ENCODE peak calls at places on chromosomes 13 and 19, in nine cellular contexts. H is germinal center; L is adrenal gland; W is stimulated activated CD4-positive, alpha-beta T cell treated with anti-CD3 and anti-CD28 coated beads, Interleukin-1b, Interleukin-23, amount 100 ng/mL, for 1 hour; Z is activated naive CD4-positive, alpha-beta T cell; U is T-helper 9 cell; P is AG04450; I is stomach; G is activated T-cell treated with anti-CD3 and anti-CD28 coated beads, Interleukin-2, amount 50 U/mL, for 48 hours. M is an unnamed sample.
A peak's percentile ranks its signal among the peaks of the same experiment; 100 is the strongest.

GRCh38 chr13:99043700-99044300 is 65.9 kb upstream of the DOCK9 start:
- DNase-seq in W (no peak), Z (no peak), P (no peak), G (no peak), L (no peak), U (no peak), I (no peak), H (no peak), M (no peak)

GRCh38 chr19:12967907-12968306 is 1.5 kb upstream of the DAND5 start:
- DNase-seq in L (no peak), U (no peak), I (no peak), Z (no peak), G (no peak), H (no peak), W (no peak), P (no peak), M (no peak)

GRCh38 chr13:45512148-45512498 is 47.4 kb downstream of the COG3 start:
- DNase-seq in G (no peak), I (no peak), H (no peak), W (no peak), P (no peak), Z (no peak), U (no peak), L (no peak), M (no peak)

GRCh38 chr13:90757127-90757680 is 590.3 kb upstream of the MIR17HG start:
- DNase-seq in P (no peak), H (no peak), Z (no peak), W (no peak), I (no peak), U (no peak), G (no peak), L (no peak), M (no peak)

GRCh38 chr13:23506071-23506820 is 64.0 kb upstream of the TNFRSF19 start:
- DNase-seq in U (no peak), P (no peak), G (no peak), Z (no peak), I (no peak), H (no peak), L (no peak), W (no peak), M (no peak)

GRCh38 chr13:95185311-95185710 is 115.9 kb downstream of the ABCC4 start:
- DNase-seq in H (no peak), W (no peak), L (no peak), G (no peak), I (no peak), Z (no peak), P (no peak), U (no peak), M (no peak)

GRCh38 chr13:46176756-46177155 is 5.2 kb downstream of the LCP1 start:
- DNase-seq in H (peak; percentile 10), P (no peak), W (no peak), U (no peak), L (peak; percentile 21), Z (no peak), G (no peak), I (no peak), M (no peak)

GRCh38 chr19:28330831-28331230 is 882.1 kb downstream of the UQCRFS1 start:
- DNase-seq in I (no peak), L (no peak), H (no peak), Z (no peak), P (no peak), W (no peak), U (no peak), G (no peak), M (no peak)

GRCh38 chr19:34734601-34735103 is 609 bp downstream of the ZNF181 start:
- DNase-seq in G (no peak), W (no peak), L (no peak), H (no peak), I (no peak), U (no peak), Z (no peak), P (no peak), M (no peak)

GRCh38 chr13:29046588-29046987 is 226.4 kb downstream of the MTUS2 start:
- DNase-seq in W (no peak), P (no peak), U (no peak), I (no peak), Z (no peak), H (no peak), L (no peak), G (no peak), M (no peak)

GRCh38 chr13:41058229-41059070 is 2.9 kb upstream of the WBP4 start:
- DNase-seq in H (no peak), Z (no peak), L (peak; percentile 28), G (no peak), I (no peak), W (no peak), U (no peak), P (no peak), M (no peak)

GRCh38 chr19:41575998-41576397 is at the start of gene CEACAM21:
- DNase-seq in U (no peak), I (peak; percentile 45), L (peak; percentile 61), G (peak; percentile 58), P (no peak), W (no peak), Z (peak; percentile 20), H (peak; percentile 78), M (no peak)

GRCh38 chr13:113762538-113762937 is 3.5 kb downstream of the TMEM255B start:
- DNase-seq in H (no peak), U (no peak), W (no peak), Z (no peak), G (no peak), P (no peak), L (no peak), I (peak; percentile 15), M (no peak)